ENCODE peak calls at places on chromosomes 16 and 17, in four cellular contexts. One of them, this sample, is unnamed.

GRCh38 chr16:54847207-54847606 is 83.5 kb upstream of the IRX5 start:
- DNase-seq in A549: no peak
- DNase-seq in uterus: no peak
- DNase-seq in lung: no peak
- DNase-seq in this sample: no peak

GRCh38 chr17:3754458-3755334 is 31.0 kb downstream of the HASPIN start:
- DNase-seq in A549: no peak
- DNase-seq in uterus: no peak
- DNase-seq in lung: peak
- DNase-seq in this sample: no peak

GRCh38 chr16:66357523-66357928 is 9.0 kb upstream of the CDH5 start:
- DNase-seq in A549: peak
- DNase-seq in uterus: peak
- DNase-seq in lung: peak
- DNase-seq in this sample: peak

GRCh38 chr17:59366773-59367656 is 35.6 kb downstream of the YPEL2 start:
- DNase-seq in A549: no peak
- DNase-seq in uterus: peak
- DNase-seq in lung: peak
- DNase-seq in this sample: no peak

GRCh38 chr16:17318200-17318599 is 152.6 kb downstream of the XYLT1 start:
- DNase-seq in A549: no peak
- DNase-seq in uterus: no peak
- DNase-seq in lung: no peak
- DNase-seq in this sample: no peak

GRCh38 chr17:36879027-36879426 is 58.2 kb upstream of the LHX1 start:
- DNase-seq in A549: no peak
- DNase-seq in uterus: no peak
- DNase-seq in lung: no peak
- DNase-seq in this sample: no peak

GRCh38 chr17:43702636-43703035 is 40.9 kb upstream of the MEOX1 start:
- DNase-seq in A549: peak
- DNase-seq in uterus: no peak
- DNase-seq in lung: no peak
- DNase-seq in this sample: no peak

GRCh38 chr17:68296217-68297140 is 5.2 kb downstream of the ARSG start:
- DNase-seq in A549: no peak
- DNase-seq in uterus: no peak
- DNase-seq in lung: no peak
- DNase-seq in this sample: no peak

GRCh38 chr17:79461041-79461440 is 149.8 kb downstream of the RBFOX3 start:
- DNase-seq in A549: peak
- DNase-seq in uterus: no peak
- DNase-seq in lung: no peak
- DNase-seq in this sample: peak

GRCh38 chr17:74569392-74570003 is 2.2 kb upstream of the CD300H start:
- DNase-seq in A549: peak
- DNase-seq in uterus: peak
- DNase-seq in lung: peak
- DNase-seq in this sample: peak

GRCh38 chr17:45221081-45221996 is at the start of gene FMNL1:
- DNase-seq in A549: no peak
- DNase-seq in uterus: no peak
- DNase-seq in lung: peak
- DNase-seq in this sample: no peak

GRCh38 chr16:27982184-27982583 is 81.3 kb downstream of the GSG1L start:
- DNase-seq in A549: no peak
- DNase-seq in uterus: no peak
- DNase-seq in lung: no peak
- DNase-seq in this sample: no peak

GRCh38 chr16:1019934-1020305 is 38.4 kb downstream of the SOX8 start:
- DNase-seq in A549: no peak
- DNase-seq in uterus: no peak
- DNase-seq in lung: no peak
- DNase-seq in this sample: no peak

GRCh38 chr16:28543072-28543471 is 4.3 kb upstream of the NUPR1 start:
- DNase-seq in A549: no peak
- DNase-seq in uterus: no peak
- DNase-seq in lung: no peak
- DNase-seq in this sample: no peak

GRCh38 chr17:74165811-74166365 is 37.6 kb upstream of the RPL38 start:
- DNase-seq in A549: no peak
- DNase-seq in uterus: no peak
- DNase-seq in lung: no peak
- DNase-seq in this sample: no peak

GRCh38 chr16:81832801-81833547 is 53.9 kb downstream of the PLCG2 start:
- DNase-seq in A549: no peak
- DNase-seq in uterus: no peak
- DNase-seq in lung: no peak
- DNase-seq in this sample: no peak

GRCh38 chr17:57622886-57623433 is 122.1 kb downstream of the CCDC182 start:
- DNase-seq in A549: peak
- DNase-seq in uterus: no peak
- DNase-seq in lung: no peak
- DNase-seq in this sample: peak

GRCh38 chr17:75078097-75079022 is 9.4 kb upstream of the SLC16A5 start:
- DNase-seq in A549: peak
- DNase-seq in uterus: no peak
- DNase-seq in lung: peak
- DNase-seq in this sample: no peak

GRCh38 chr16:3175157-3176153 is 12.5 kb upstream of the OR1F1 start:
- DNase-seq in A549: peak
- DNase-seq in uterus: no peak
- DNase-seq in lung: no peak
- DNase-seq in this sample: no peak

DNA sequence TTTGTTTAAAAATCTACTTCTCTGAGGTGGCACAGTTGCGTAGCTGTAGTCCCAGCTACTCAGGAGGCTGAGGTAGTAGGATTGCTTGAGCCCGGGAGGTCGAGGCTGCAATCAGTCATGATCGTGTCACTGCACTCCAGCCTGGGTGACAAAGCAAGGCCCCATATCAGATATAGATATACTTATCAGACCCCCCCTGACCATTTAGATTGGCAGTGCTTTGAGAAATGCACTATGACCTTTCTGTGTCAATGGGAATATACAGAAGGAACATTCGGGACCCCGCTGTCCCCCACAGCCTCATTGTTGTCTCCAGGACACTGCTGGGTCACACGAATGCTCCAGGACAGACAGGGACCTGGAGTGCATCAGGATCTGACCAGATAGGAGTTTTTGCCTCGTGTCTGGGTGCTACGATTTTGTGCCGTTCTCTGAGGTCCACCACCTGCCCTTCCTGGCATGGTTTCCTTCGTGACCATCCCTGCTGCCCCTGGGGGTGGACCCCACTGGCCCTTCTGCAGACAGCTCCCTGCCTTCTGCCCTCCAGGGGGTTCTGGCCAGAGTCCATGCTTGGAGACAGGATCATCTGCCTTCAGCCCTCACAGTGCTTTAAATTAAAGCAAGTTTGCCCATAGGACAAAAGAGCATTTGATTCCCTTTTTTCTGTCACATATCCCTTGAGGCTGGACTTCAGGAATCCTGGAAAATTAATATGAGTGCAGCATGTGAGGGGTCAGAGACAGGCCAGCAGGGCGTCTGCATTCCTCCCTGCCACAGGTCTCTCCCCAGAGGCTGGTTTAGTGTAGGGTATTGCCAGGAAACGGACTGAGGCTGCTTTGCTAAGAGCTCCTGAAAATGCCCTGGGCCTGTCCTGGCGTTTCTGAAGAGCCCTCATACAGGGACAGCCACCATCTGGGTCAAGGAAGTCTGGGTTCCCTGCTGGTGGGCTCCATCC is 19.3 kb downstream of the PLD6 start:
- DNase-seq in A549: no peak
- DNase-seq in uterus: no peak
- DNase-seq in lung: no peak
- DNase-seq in this sample: peak
- H3K4me3 ChIP-seq in A549: no peak
- H3K4me3 ChIP-seq in uterus: no peak
- H3K4me3 ChIP-seq in lung: no peak
- H3K4me3 ChIP-seq in this sample: no peak

GRCh38 chr17:40097087-40097486 is 3.3 kb downstream of the NR1D1 start:
- DNase-seq in A549: no peak
- DNase-seq in uterus: peak
- DNase-seq in lung: no peak
- DNase-seq in this sample: no peak
- H3K4me3 ChIP-seq in A549: no peak
- H3K4me3 ChIP-seq in uterus: no peak
- H3K4me3 ChIP-seq in lung: no peak
- H3K4me3 ChIP-seq in this sample: no peak

DNA sequence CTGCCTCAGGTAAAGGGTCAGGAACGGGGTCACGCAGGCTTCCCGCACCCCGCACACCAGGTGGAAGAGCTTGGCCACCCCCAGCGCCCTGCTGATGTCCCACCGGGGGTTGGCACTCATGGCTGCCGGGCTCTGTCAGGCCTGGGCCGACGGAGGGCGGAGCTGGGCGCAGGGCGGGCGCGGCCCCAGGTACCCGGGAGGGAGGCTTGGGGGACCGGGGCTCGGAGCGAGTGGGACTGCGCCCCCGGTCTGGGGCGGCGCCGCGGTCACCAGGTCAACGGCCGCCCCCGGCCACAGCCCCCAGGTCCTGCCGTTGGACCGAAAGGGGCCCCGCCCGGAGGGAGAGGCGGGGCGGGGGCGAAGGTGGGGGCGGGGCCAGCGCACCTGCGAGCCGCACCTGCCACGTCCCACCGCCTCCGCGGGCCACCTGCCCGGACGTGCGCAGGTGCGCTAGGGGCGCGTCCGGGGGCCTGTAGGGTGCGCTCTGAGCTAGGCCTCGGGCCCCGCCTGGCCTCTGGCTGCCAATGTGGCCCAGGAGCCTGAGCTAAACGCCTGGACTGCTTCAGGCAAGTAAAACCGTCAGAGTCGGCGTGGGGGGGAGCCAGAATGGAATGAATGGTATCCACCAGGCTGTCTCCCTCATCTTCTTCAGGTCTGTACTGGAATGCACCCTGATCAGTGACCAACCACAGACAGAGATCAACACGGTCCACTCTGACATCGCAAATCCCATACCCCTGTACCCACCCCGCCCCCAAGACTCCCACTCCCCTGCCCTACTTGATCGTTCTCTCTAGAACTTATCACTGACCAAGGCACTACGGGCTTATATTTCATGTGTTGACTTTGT is at the start of gene MFSD6L:
- DNase-seq in A549: no peak
- DNase-seq in uterus: no peak
- DNase-seq in lung: no peak
- DNase-seq in this sample: no peak
- H3K4me3 ChIP-seq in A549: no peak
- H3K4me3 ChIP-seq in uterus: no peak
- H3K4me3 ChIP-seq in lung: no peak
- H3K4me3 ChIP-seq in this sample: no peak

DNA sequence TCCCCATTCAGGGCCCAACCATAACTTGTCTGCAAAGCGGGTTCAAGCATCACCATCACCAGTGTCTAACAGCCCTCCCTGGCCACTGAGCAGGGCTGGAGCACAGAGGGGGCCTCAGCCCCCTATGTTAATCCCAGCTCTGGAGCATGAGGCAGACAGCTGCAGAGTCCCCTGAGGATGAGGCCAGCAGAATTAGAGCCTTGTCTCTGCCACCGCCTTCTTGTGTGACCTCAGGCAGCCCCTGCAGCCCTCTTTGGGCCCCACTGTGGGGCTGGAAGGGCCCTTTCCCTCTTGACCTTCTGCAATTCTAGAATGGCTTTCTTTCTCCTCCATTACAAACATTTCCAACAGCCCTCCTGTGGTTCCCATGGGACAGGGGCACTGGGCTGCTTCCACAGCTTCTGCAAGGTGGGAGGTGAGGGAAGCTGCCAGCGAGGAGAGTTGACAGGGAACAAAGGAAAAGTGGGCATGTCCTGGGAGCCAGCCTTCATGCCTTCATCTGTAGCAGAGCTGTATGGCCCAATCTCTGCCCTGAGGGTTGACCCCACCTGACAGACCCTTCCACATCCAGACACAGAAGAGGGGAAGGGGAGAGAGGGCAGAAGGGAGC is 65.7 kb downstream of the TMEM132E start:
- DNase-seq in A549: no peak
- DNase-seq in uterus: no peak
- DNase-seq in lung: no peak
- DNase-seq in this sample: no peak
- H3K4me3 ChIP-seq in A549: no peak
- H3K4me3 ChIP-seq in uterus: no peak
- H3K4me3 ChIP-seq in lung: no peak
- H3K4me3 ChIP-seq in this sample: no peak

DNA sequence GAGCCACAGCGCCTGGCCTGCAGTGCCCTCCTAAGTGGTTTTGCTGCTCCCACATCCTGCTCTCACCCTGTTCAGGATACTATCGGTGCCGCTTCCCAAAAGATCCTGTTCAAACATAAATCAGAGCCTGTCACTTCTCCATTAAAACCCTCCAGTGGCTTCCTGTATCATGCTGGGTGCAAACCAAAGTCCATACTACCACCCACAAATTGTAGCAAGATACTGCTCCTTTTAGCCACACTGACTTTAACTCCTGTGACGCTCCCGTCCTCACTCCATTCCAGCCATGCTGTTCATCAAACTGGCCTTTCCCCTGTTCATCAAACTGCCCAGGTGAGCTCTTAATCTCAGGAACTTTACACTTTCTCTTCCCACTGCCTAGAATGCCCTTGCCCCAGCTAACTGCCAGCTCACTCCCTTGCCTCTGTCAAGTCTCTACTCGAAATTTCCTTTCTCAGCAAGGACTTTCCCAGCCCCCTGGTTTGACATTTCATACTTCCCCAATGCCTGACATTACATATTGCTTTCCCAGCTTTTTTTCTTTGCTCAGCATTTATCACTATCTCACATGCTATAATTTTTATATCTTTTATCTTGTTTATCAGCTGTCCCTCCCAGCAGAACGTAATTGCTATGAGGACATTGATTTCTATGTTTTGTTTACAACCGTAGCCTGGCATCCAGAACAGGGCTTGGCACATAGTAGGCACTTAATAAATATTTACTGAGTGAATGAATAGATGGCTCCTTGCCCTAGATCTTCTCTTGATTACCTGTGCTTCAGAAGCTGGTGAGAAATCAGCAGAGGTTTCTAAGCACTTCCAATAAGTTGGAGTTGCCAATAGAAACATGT is 44.3 kb upstream of the SMURF2 start:
- DNase-seq in A549: peak
- DNase-seq in uterus: no peak
- DNase-seq in lung: no peak
- DNase-seq in this sample: no peak
- H3K4me3 ChIP-seq in A549: no peak
- H3K4me3 ChIP-seq in uterus: no peak
- H3K4me3 ChIP-seq in lung: no peak
- H3K4me3 ChIP-seq in this sample: peak

GRCh38 chr17:64736804-64737492 is 74.8 kb upstream of the SMURF2 start:
- DNase-seq in A549: no peak
- DNase-seq in uterus: no peak
- DNase-seq in lung: no peak
- DNase-seq in this sample: no peak
- H3K4me3 ChIP-seq in A549: no peak
- H3K4me3 ChIP-seq in uterus: no peak
- H3K4me3 ChIP-seq in lung: no peak
- H3K4me3 ChIP-seq in this sample: no peak

GRCh38 chr17:82400830-82401229 is 17.3 kb upstream of the HEXD start:
- DNase-seq in A549: no peak
- DNase-seq in uterus: no peak
- DNase-seq in lung: no peak
- DNase-seq in this sample: no peak
- H3K4me3 ChIP-seq in A549: no peak
- H3K4me3 ChIP-seq in uterus: no peak
- H3K4me3 ChIP-seq in lung: no peak
- H3K4me3 ChIP-seq in this sample: no peak